ENCODE peak calls at places on chromosomes 13 and 19, in ten cellular contexts. A is Ammon's horn; R is esophagus muscularis mucosa; K is bronchial epithelial cell; Y is activated CD4-positive, alpha-beta T cell treated with anti-CD3 and anti-CD28 coated beads, Interleukin-2, amount 10 ng/mL, durations not matched to agents 7 days and 5 days; M is activated B cell treated with CpG ODN at 0.5 μM for 24 hours; D is nephron progenitor cell; I is Kasumi-1; S is A549; G is substantia nigra. V is an unnamed sample.

GRCh38 chr19:4386038-4386782 is 14.1 kb downstream of the SH3GL1 start:
- DNase-seq in A (peak; percentile 82), R (no peak), K (no peak), Y (no peak), M (no peak), D (no peak), I (no peak), S (no peak), G (peak; percentile 46), V (no peak)

GRCh38 chr19:23817519-23817918 is 58.8 kb upstream of the ZNF681 start:
- DNase-seq in A (peak; percentile 17), R (no peak), K (peak; percentile 25), Y (peak; percentile 56), M (no peak), D (no peak), I (peak; percentile 47), S (peak; percentile 52), G (no peak), V (peak; percentile 23)

GRCh38 chr13:101945435-101945834 is 456.4 kb downstream of the FGF14 start:
- DNase-seq in A (no peak), R (no peak), K (no peak), Y (no peak), M (no peak), D (no peak), I (no peak), S (peak; percentile 7), G (no peak), V (no peak)

GRCh38 chr13:29498426-29499040 is 97.0 kb downstream of the SLC7A1 start:
- DNase-seq in A (no peak), R (no peak), K (no peak), Y (no peak), M (no peak), D (no peak), I (no peak), S (no peak), G (no peak), V (no peak)

GRCh38 chr13:40074338-40074737 is 418.9 kb downstream of the COG6 start:
- DNase-seq in A (no peak), R (no peak), K (no peak), Y (no peak), M (no peak), D (no peak), I (no peak), S (no peak), G (no peak), V (no peak)

GRCh38 chr13:82356667-82357066 is 1525.6 kb downstream of the SLITRK1 start:
- DNase-seq in A (peak; percentile 15), R (no peak), K (no peak), Y (no peak), M (no peak), D (no peak), I (peak; percentile 2), S (peak; percentile 2), G (no peak), V (no peak)

GRCh38 chr13:40402931-40403412 is 263.5 kb downstream of the FOXO1 start:
- DNase-seq in A (no peak), R (no peak), K (peak; percentile 25), Y (no peak), M (no peak), D (no peak), I (no peak), S (peak; percentile 59), G (no peak), V (no peak)

GRCh38 chr13:91046715-91047327 is 300.7 kb upstream of the MIR17HG start:
- DNase-seq in A (peak; percentile 4), R (no peak), K (no peak), Y (no peak), M (no peak), D (no peak), I (no peak), S (peak; percentile 5), G (no peak), V (no peak)

GRCh38 chr13:33678906-33679657 is 138.9 kb upstream of the RFC3 start:
- DNase-seq in A (peak; percentile 36), R (no peak), K (peak; percentile 73), Y (peak; percentile 45), M (peak; percentile 45), D (no peak), I (no peak), S (peak; percentile 85), G (peak; percentile 15), V (peak; percentile 35)

GRCh38 chr13:44191504-44192171 is 182.0 kb upstream of the SERP2 start:
- DNase-seq in A (peak; percentile 83), R (no peak), K (peak; percentile 77), Y (peak; percentile 48), M (no peak), D (peak; percentile 10), I (peak; percentile 75), S (peak; percentile 71), G (no peak), V (no peak)

GRCh38 chr13:106259928-106260327 is 275.5 kb downstream of the EFNB2 start:
- DNase-seq in A (no peak), R (no peak), K (no peak), Y (no peak), M (no peak), D (no peak), I (no peak), S (no peak), G (no peak), V (no peak)

GRCh38 chr19:42017040-42017439 is 23.0 kb upstream of the ATP1A3 start:
- DNase-seq in A (no peak), R (no peak), K (peak; percentile 45), Y (no peak), M (no peak), D (no peak), I (no peak), S (no peak), G (no peak), V (no peak)

GRCh38 chr13:39353988-39354387 is 249.0 kb downstream of the LHFPL6 start:
- DNase-seq in A (no peak), R (no peak), K (peak; percentile 79), Y (no peak), M (no peak), D (no peak), I (no peak), S (no peak), G (no peak), V (no peak)

GRCh38 chr13:46577656-46578589 is 25.0 kb downstream of the LRCH1 start:
- DNase-seq in A (peak; percentile 27), R (no peak), K (no peak), Y (no peak), M (no peak), D (no peak), I (peak; percentile 51), S (no peak), G (no peak), V (no peak)

GRCh38 chr13:39888865-39889810 is 233.7 kb downstream of the COG6 start:
- DNase-seq in A (no peak), R (peak; percentile 81), K (no peak), Y (no peak), M (no peak), D (no peak), I (no peak), S (no peak), G (no peak), V (no peak)

GRCh38 chr13:91722267-91722884 is 324.0 kb downstream of the GPC5 start:
- DNase-seq in A (peak; percentile 17), R (no peak), K (peak; percentile 13), Y (no peak), M (no peak), D (no peak), I (peak; percentile 59), S (peak; percentile 1), G (no peak), V (no peak)

GRCh38 chr13:108700421-108701170 is 71.2 kb downstream of the MYO16 start:
- DNase-seq in A (no peak), R (no peak), K (peak; percentile 4), Y (no peak), M (no peak), D (no peak), I (no peak), S (peak; percentile 43), G (no peak), V (no peak)

GRCh38 chr19:51689751-51690358 is 3.3 kb upstream of the SPACA6 start:
- DNase-seq in A (peak; percentile 45), R (peak; percentile 90), K (no peak), Y (no peak), M (no peak), D (peak; percentile 89), I (peak; percentile 35), S (peak; percentile 87), G (peak; percentile 25), V (no peak)

GRCh38 chr19:2391118-2391725 is 31.2 kb downstream of the TMPRSS9 start:
- DNase-seq in A (peak; percentile 77), R (no peak), K (peak; percentile 69), Y (peak; percentile 67), M (no peak), D (peak; percentile 33), I (peak; percentile 73), S (peak; percentile 79), G (no peak), V (peak; percentile 14)

GRCh38 chr19:50686310-50687032 is 33.1 kb downstream of the SHANK1 start:
- DNase-seq in A (no peak), R (no peak), K (no peak), Y (no peak), M (no peak), D (peak; percentile 43), I (no peak), S (no peak), G (no peak), V (no peak)

GRCh38 chr19:55146078-55146647 is 2.8 kb downstream of the TNNT1 start:
- DNase-seq in A (no peak), R (no peak), K (no peak), Y (no peak), M (no peak), D (peak; percentile 39), I (peak; percentile 58), S (peak; percentile 85), G (no peak), V (no peak)

V was measured in effector CD4-positive, alpha-beta T cell.